ENCODE peak calls at places on chromosomes 2 and 18, in eight cellular contexts. One of them, this sample, is unnamed.
A peak's percentile ranks its signal among the peaks of the same experiment; 100 is the strongest.

GRCh38 chr2:6917761-6918421 is 679 bp downstream of the RNF144A start:
- DNase-seq in HL-60: no peak
- DNase-seq in H9: peak; percentile 47
- DNase-seq in endodermal cell: peak; percentile 81
- DNase-seq in brain microvascular endothelial cell: no peak
- DNase-seq in upper lobe of right lung: peak; percentile 76
- DNase-seq in effector memory CD4-positive, alpha-beta T cell: no peak
- DNase-seq in fibroblast of lung: no peak
- DNase-seq in this sample: peak; percentile 25

GRCh38 chr18:10442551-10442971 is 11.9 kb upstream of the APCDD1 start:
- DNase-seq in upper lobe of right lung: no peak
- DNase-seq in H9: no peak
- DNase-seq in endodermal cell: no peak
- DNase-seq in HL-60: no peak
- DNase-seq in brain microvascular endothelial cell: no peak
- DNase-seq in fibroblast of lung: no peak
- DNase-seq in effector memory CD4-positive, alpha-beta T cell: no peak
- DNase-seq in this sample: no peak

GRCh38 chr18:10661333-10661732 is 135.5 kb downstream of the NAPG start:
- DNase-seq in HL-60: no peak
- DNase-seq in effector memory CD4-positive, alpha-beta T cell: no peak
- DNase-seq in brain microvascular endothelial cell: peak; percentile 20
- DNase-seq in fibroblast of lung: peak; percentile 31
- DNase-seq in upper lobe of right lung: no peak
- DNase-seq in endodermal cell: no peak
- DNase-seq in H9: no peak
- DNase-seq in this sample: peak; percentile 8

GRCh38 chr2:2582998-2583545 is 252.0 kb upstream of the MYT1L start:
- DNase-seq in brain microvascular endothelial cell: no peak
- DNase-seq in H9: no peak
- DNase-seq in fibroblast of lung: no peak
- DNase-seq in upper lobe of right lung: no peak
- DNase-seq in endodermal cell: peak; percentile 30
- DNase-seq in HL-60: no peak
- DNase-seq in effector memory CD4-positive, alpha-beta T cell: no peak
- DNase-seq in this sample: no peak

GRCh38 chr2:128612628-128613027 is 294.0 kb upstream of the HS6ST1 start:
- DNase-seq in effector memory CD4-positive, alpha-beta T cell: no peak
- DNase-seq in endodermal cell: no peak
- DNase-seq in H9: no peak
- DNase-seq in brain microvascular endothelial cell: no peak
- DNase-seq in fibroblast of lung: no peak
- DNase-seq in upper lobe of right lung: peak; percentile 21
- DNase-seq in HL-60: no peak
- DNase-seq in this sample: no peak

GRCh38 chr2:197952540-197953202 is 148.3 kb downstream of the PLCL1 start:
- DNase-seq in HL-60: no peak
- DNase-seq in endodermal cell: no peak
- DNase-seq in upper lobe of right lung: no peak
- DNase-seq in effector memory CD4-positive, alpha-beta T cell: no peak
- DNase-seq in H9: no peak
- DNase-seq in brain microvascular endothelial cell: peak; percentile 24
- DNase-seq in fibroblast of lung: no peak
- DNase-seq in this sample: no peak

GRCh38 chr2:129904532-129905446 is 74.7 kb upstream of the RAB6C start:
- DNase-seq in H9: peak; percentile 13
- DNase-seq in upper lobe of right lung: peak; percentile 43
- DNase-seq in brain microvascular endothelial cell: no peak
- DNase-seq in endodermal cell: peak; percentile 26
- DNase-seq in effector memory CD4-positive, alpha-beta T cell: no peak
- DNase-seq in fibroblast of lung: no peak
- DNase-seq in HL-60: no peak
- DNase-seq in this sample: no peak

GRCh38 chr18:8623549-8624106 is 14.4 kb downstream of the RAB12 start:
- DNase-seq in endodermal cell: no peak
- DNase-seq in upper lobe of right lung: peak; percentile 76
- DNase-seq in fibroblast of lung: no peak
- DNase-seq in HL-60: peak; percentile 64
- DNase-seq in H9: no peak
- DNase-seq in brain microvascular endothelial cell: no peak
- DNase-seq in effector memory CD4-positive, alpha-beta T cell: no peak
- DNase-seq in this sample: peak; percentile 59

GRCh38 chr2:195710407-195710806 is 53.4 kb downstream of the SLC39A10 start:
- DNase-seq in effector memory CD4-positive, alpha-beta T cell: no peak
- DNase-seq in H9: no peak
- DNase-seq in upper lobe of right lung: no peak
- DNase-seq in HL-60: no peak
- DNase-seq in fibroblast of lung: peak; percentile 75
- DNase-seq in brain microvascular endothelial cell: no peak
- DNase-seq in endodermal cell: no peak
- DNase-seq in this sample: no peak

GRCh38 chr2:136376798-136377211 is 258.9 kb upstream of the CXCR4 start:
- DNase-seq in effector memory CD4-positive, alpha-beta T cell: no peak
- DNase-seq in upper lobe of right lung: no peak
- DNase-seq in H9: peak; percentile 8
- DNase-seq in brain microvascular endothelial cell: no peak
- DNase-seq in HL-60: no peak
- DNase-seq in fibroblast of lung: peak; percentile 30
- DNase-seq in endodermal cell: no peak
- DNase-seq in this sample: no peak

GRCh38 chr2:205612661-205613060 is 69.6 kb upstream of the NRP2 start:
- DNase-seq in endodermal cell: no peak
- DNase-seq in HL-60: no peak
- DNase-seq in H9: no peak
- DNase-seq in effector memory CD4-positive, alpha-beta T cell: no peak
- DNase-seq in fibroblast of lung: peak; percentile 5
- DNase-seq in brain microvascular endothelial cell: no peak
- DNase-seq in upper lobe of right lung: no peak
- DNase-seq in this sample: no peak

GRCh38 chr2:33207336-33207735 is 260.6 kb downstream of the LTBP1 start:
- DNase-seq in fibroblast of lung: peak; percentile 45
- DNase-seq in brain microvascular endothelial cell: no peak
- DNase-seq in H9: no peak
- DNase-seq in effector memory CD4-positive, alpha-beta T cell: no peak
- DNase-seq in HL-60: no peak
- DNase-seq in upper lobe of right lung: no peak
- DNase-seq in endodermal cell: no peak
- DNase-seq in this sample: no peak

GRCh38 chr2:240806459-240806858 is 13.6 kb downstream of the KIF1A start:
- DNase-seq in H9: no peak
- DNase-seq in fibroblast of lung: no peak
- DNase-seq in HL-60: no peak
- DNase-seq in brain microvascular endothelial cell: no peak
- DNase-seq in effector memory CD4-positive, alpha-beta T cell: no peak
- DNase-seq in upper lobe of right lung: no peak
- DNase-seq in endodermal cell: peak; percentile 23
- DNase-seq in this sample: no peak

GRCh38 chr2:227415538-227416424 is 28.0 kb upstream of the SCYGR1 start:
- DNase-seq in H9: no peak
- DNase-seq in HL-60: peak; percentile 61
- DNase-seq in endodermal cell: no peak
- DNase-seq in upper lobe of right lung: peak; percentile 81
- DNase-seq in fibroblast of lung: peak; percentile 78
- DNase-seq in brain microvascular endothelial cell: peak; percentile 36
- DNase-seq in effector memory CD4-positive, alpha-beta T cell: no peak
- DNase-seq in this sample: peak; percentile 29

GRCh38 chr2:17166506-17166905 is 351.7 kb downstream of the RAD51AP2 start:
- DNase-seq in HL-60: no peak
- DNase-seq in H9: no peak
- DNase-seq in fibroblast of lung: peak; percentile 68
- DNase-seq in upper lobe of right lung: no peak
- DNase-seq in effector memory CD4-positive, alpha-beta T cell: no peak
- DNase-seq in endodermal cell: no peak
- DNase-seq in brain microvascular endothelial cell: peak; percentile 72
- DNase-seq in this sample: no peak

GRCh38 chr18:23134780-23135678 is at the start of gene CABLES1:
- DNase-seq in fibroblast of lung: peak; percentile 63
- DNase-seq in HL-60: peak; percentile 65
- DNase-seq in effector memory CD4-positive, alpha-beta T cell: no peak
- DNase-seq in upper lobe of right lung: peak; percentile 89
- DNase-seq in brain microvascular endothelial cell: peak; percentile 43
- DNase-seq in endodermal cell: peak; percentile 88
- DNase-seq in H9: peak; percentile 55
- DNase-seq in this sample: peak; percentile 66

GRCh38 chr2:171347591-171348032 is 86.2 kb downstream of the METTL8 start:
- DNase-seq in upper lobe of right lung: no peak
- DNase-seq in effector memory CD4-positive, alpha-beta T cell: no peak
- DNase-seq in endodermal cell: no peak
- DNase-seq in brain microvascular endothelial cell: peak; percentile 66
- DNase-seq in HL-60: no peak
- DNase-seq in fibroblast of lung: peak; percentile 99
- DNase-seq in H9: no peak
- DNase-seq in this sample: no peak

GRCh38 chr18:58396966-58397365 is 231.9 kb downstream of the ALPK2 start:
- DNase-seq in endodermal cell: no peak
- DNase-seq in effector memory CD4-positive, alpha-beta T cell: no peak
- DNase-seq in HL-60: no peak
- DNase-seq in upper lobe of right lung: no peak
- DNase-seq in H9: no peak
- DNase-seq in brain microvascular endothelial cell: no peak
- DNase-seq in fibroblast of lung: no peak
- DNase-seq in this sample: no peak

GRCh38 chr2:188973650-188974049 is 523 bp upstream of the COL3A1 start:
- DNase-seq in upper lobe of right lung: no peak
- DNase-seq in brain microvascular endothelial cell: no peak
- DNase-seq in effector memory CD4-positive, alpha-beta T cell: no peak
- DNase-seq in endodermal cell: no peak
- DNase-seq in fibroblast of lung: no peak
- DNase-seq in HL-60: no peak
- DNase-seq in H9: no peak
- DNase-seq in this sample: no peak

GRCh38 chr2:188976545-188977268 is 2.5 kb downstream of the COL3A1 start:
- DNase-seq in effector memory CD4-positive, alpha-beta T cell: no peak
- DNase-seq in fibroblast of lung: peak; percentile 54
- DNase-seq in HL-60: no peak
- DNase-seq in H9: no peak
- DNase-seq in endodermal cell: no peak
- DNase-seq in upper lobe of right lung: no peak
- DNase-seq in brain microvascular endothelial cell: peak; percentile 35
- DNase-seq in this sample: peak; percentile 23

GRCh38 chr2:188974184-188974583 is at the start of gene COL3A1:
- DNase-seq in upper lobe of right lung: no peak
- DNase-seq in effector memory CD4-positive, alpha-beta T cell: no peak
- DNase-seq in brain microvascular endothelial cell: peak; percentile 66
- DNase-seq in fibroblast of lung: peak; percentile 78
- DNase-seq in H9: no peak
- DNase-seq in endodermal cell: no peak
- DNase-seq in HL-60: no peak
- DNase-seq in this sample: no peak

GRCh38 chr2:188978291-188979081 is 4.3 kb downstream of the COL3A1 start:
- DNase-seq in H9: peak; percentile 26
- DNase-seq in HL-60: no peak
- DNase-seq in effector memory CD4-positive, alpha-beta T cell: no peak
- DNase-seq in endodermal cell: no peak
- DNase-seq in brain microvascular endothelial cell: peak; percentile 70
- DNase-seq in fibroblast of lung: peak; percentile 96
- DNase-seq in upper lobe of right lung: no peak
- DNase-seq in this sample: peak; percentile 9

DNA sequence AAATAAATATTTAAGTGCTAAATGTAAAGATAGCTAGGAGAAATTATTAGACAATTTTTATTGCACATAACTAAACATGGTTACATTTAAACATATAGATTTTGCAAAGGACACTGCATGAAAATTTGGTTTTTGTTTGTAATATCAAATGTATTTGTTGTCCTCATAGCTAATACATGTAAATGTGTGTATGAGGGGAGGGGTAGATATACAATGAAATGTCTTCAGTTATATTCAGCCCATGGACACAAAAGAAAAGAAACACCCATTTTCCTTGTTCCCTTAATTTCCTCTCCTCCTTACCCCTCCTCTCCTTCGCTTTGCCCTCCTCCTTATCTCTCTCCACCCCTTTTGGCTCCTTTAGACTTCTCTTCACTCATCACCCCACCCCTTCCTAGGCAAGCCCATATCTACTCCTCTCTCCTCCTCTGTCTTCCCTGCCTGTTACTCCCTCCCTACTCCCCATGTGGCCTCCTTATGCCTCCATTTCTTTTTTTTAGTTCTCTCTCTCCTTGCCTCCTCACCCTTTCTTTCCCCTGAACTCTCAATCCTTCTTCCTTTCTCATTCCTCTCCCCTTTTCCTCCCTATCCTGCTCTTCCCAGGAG is 1.4 kb downstream of the COL3A1 start:
- DNase-seq in HL-60: no peak
- DNase-seq in H9: peak; percentile 31
- DNase-seq in endodermal cell: no peak
- DNase-seq in upper lobe of right lung: no peak
- DNase-seq in fibroblast of lung: peak; percentile 88
- DNase-seq in effector memory CD4-positive, alpha-beta T cell: no peak
- DNase-seq in brain microvascular endothelial cell: peak; percentile 88
- DNase-seq in this sample: peak; percentile 5
- H3K27ac ChIP-seq in HL-60: no peak overlapping the region
- H3K27ac ChIP-seq in H9: no peak overlapping the region
- H3K27ac ChIP-seq in endodermal cell: no peak overlapping the region
- H3K27ac ChIP-seq in upper lobe of right lung: peak overlapping the region; percentile 49
- H3K27ac ChIP-seq in fibroblast of lung: peak overlapping the region; percentile 83
- H3K27ac ChIP-seq in effector memory CD4-positive, alpha-beta T cell: no peak overlapping the region
- H3K27ac ChIP-seq in brain microvascular endothelial cell: peak overlapping the region; percentile 78
- H3K27ac ChIP-seq in this sample: no peak overlapping the region

GRCh38 chr2:25169073-25169470 is 692 bp upstream of the POMC start:
- DNase-seq in upper lobe of right lung: no peak
- DNase-seq in fibroblast of lung: no peak
- DNase-seq in HL-60: no peak
- DNase-seq in brain microvascular endothelial cell: no peak
- DNase-seq in effector memory CD4-positive, alpha-beta T cell: no peak
- DNase-seq in H9: no peak
- DNase-seq in endodermal cell: no peak
- DNase-seq in this sample: no peak
- H3K27me3 ChIP-seq in upper lobe of right lung: peaks cover 54% of the 10 kb centered on the region
- H3K27me3 ChIP-seq in fibroblast of lung: peaks cover 39% of the 10 kb centered on the region
- H3K27me3 ChIP-seq in HL-60: peaks cover 43% of the 10 kb centered on the region
- H3K27me3 ChIP-seq in brain microvascular endothelial cell: peaks cover 53% of the 10 kb centered on the region
- H3K27me3 ChIP-seq in effector memory CD4-positive, alpha-beta T cell: peaks cover 4% of the 10 kb centered on the region
- H3K27me3 ChIP-seq in H9: peaks cover 27% of the 10 kb centered on the region
- H3K27me3 ChIP-seq in endodermal cell: peaks cover 44% of the 10 kb centered on the region
- H3K27me3 ChIP-seq in this sample: no peaks in the 10 kb centered on the region

DNA sequence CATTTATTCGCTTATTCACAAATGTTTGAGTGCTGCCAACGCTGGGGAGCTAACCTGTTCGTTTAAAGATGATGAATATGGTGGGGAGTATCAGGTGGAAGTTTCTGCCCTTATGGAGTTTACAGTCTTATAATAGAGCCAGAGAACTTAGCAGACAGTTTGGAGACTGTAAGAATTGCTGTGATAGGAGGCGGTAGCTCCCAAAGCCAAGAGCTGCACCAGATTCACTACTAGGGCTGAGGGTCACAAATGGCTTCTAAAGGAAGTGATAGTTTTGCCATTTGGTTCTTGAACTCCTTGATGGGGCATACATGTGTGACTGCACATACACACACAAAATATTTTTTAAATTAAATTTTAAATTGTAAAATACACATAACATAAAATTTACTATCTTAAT is 29.0 kb downstream of the UGP2 start:
- DNase-seq in HL-60: no peak
- DNase-seq in upper lobe of right lung: no peak
- DNase-seq in brain microvascular endothelial cell: no peak
- DNase-seq in endodermal cell: no peak
- DNase-seq in effector memory CD4-positive, alpha-beta T cell: no peak
- DNase-seq in H9: no peak
- DNase-seq in fibroblast of lung: no peak
- DNase-seq in this sample: no peak
- H3K27ac ChIP-seq in HL-60: no peak overlapping the region
- H3K27ac ChIP-seq in upper lobe of right lung: no peak overlapping the region
- H3K27ac ChIP-seq in brain microvascular endothelial cell: no peak overlapping the region
- H3K27ac ChIP-seq in endodermal cell: no peak overlapping the region
- H3K27ac ChIP-seq in effector memory CD4-positive, alpha-beta T cell: no peak overlapping the region
- H3K27ac ChIP-seq in H9: no peak overlapping the region
- H3K27ac ChIP-seq in fibroblast of lung: no peak overlapping the region
- H3K27ac ChIP-seq in this sample: no peak overlapping the region

GRCh38 chr2:219560037-219560892 is 11.1 kb downstream of the OBSL1 start:
- DNase-seq in H9: no peak
- DNase-seq in brain microvascular endothelial cell: no peak
- DNase-seq in fibroblast of lung: no peak
- DNase-seq in HL-60: no peak
- DNase-seq in upper lobe of right lung: no peak
- DNase-seq in effector memory CD4-positive, alpha-beta T cell: no peak
- DNase-seq in endodermal cell: no peak
- DNase-seq in this sample: no peak
- H3K27me3 ChIP-seq in H9: no peaks in the 10 kb centered on the region
- H3K27me3 ChIP-seq in brain microvascular endothelial cell: no peaks in the 10 kb centered on the region
- H3K27me3 ChIP-seq in fibroblast of lung: no peaks in the 10 kb centered on the region
- H3K27me3 ChIP-seq in HL-60: no peaks in the 10 kb centered on the region
- H3K27me3 ChIP-seq in upper lobe of right lung: no peaks in the 10 kb centered on the region
- H3K27me3 ChIP-seq in effector memory CD4-positive, alpha-beta T cell: peaks cover 2% of the 10 kb centered on the region
- H3K27me3 ChIP-seq in endodermal cell: no peaks in the 10 kb centered on the region
- H3K27me3 ChIP-seq in this sample: no peaks in the 10 kb centered on the region